ENCODE peak calls at places on chromosomes 11 and 22, in four cellular contexts. One of them, this sample, is unnamed.
A peak's percentile ranks its signal among the peaks of the same experiment; 100 is the strongest.

GRCh38 chr11:59756496-59756840 is 1.3 kb downstream of the STX3 start:
- DNase-seq in kidney: no peak
- DNase-seq in ovary: no peak
- DNase-seq in neuronal stem cell: no peak
- DNase-seq in this sample: no peak

GRCh38 chr22:28907311-28908008 is 24.1 kb downstream of the ZNRF3 start:
- DNase-seq in kidney: no peak
- DNase-seq in ovary: no peak
- DNase-seq in neuronal stem cell: no peak
- DNase-seq in this sample: no peak

GRCh38 chr11:27718853-27719574 is 18.8 kb upstream of the BDNF start:
- DNase-seq in kidney: peak; percentile 63
- DNase-seq in ovary: no peak
- DNase-seq in neuronal stem cell: peak; percentile 70
- DNase-seq in this sample: no peak

GRCh38 chr22:31329029-31329428 is 17.1 kb downstream of the PATZ1 start:
- DNase-seq in kidney: no peak
- DNase-seq in ovary: no peak
- DNase-seq in neuronal stem cell: no peak
- DNase-seq in this sample: no peak

GRCh38 chr11:63444181-63444580 is 46.8 kb downstream of the PLAAT5 start:
- DNase-seq in kidney: no peak
- DNase-seq in ovary: no peak
- DNase-seq in neuronal stem cell: no peak
- DNase-seq in this sample: no peak

GRCh38 chr11:27720277-27720830 is 20.1 kb upstream of the BDNF start:
- DNase-seq in kidney: no peak
- DNase-seq in ovary: no peak
- DNase-seq in neuronal stem cell: peak; percentile 88
- DNase-seq in this sample: no peak

GRCh38 chr11:114077482-114078305 is 18.2 kb downstream of the ZBTB16 start:
- DNase-seq in kidney: no peak
- DNase-seq in ovary: no peak
- DNase-seq in neuronal stem cell: no peak
- DNase-seq in this sample: peak; percentile 64

GRCh38 chr11:43517518-43517917 is 158.8 kb downstream of the TTC17 start:
- DNase-seq in kidney: no peak
- DNase-seq in ovary: no peak
- DNase-seq in neuronal stem cell: no peak
- DNase-seq in this sample: no peak

GRCh38 chr22:41181349-41182241 is 23.5 kb upstream of the L3MBTL2 start:
- DNase-seq in kidney: peak; percentile 39
- DNase-seq in ovary: no peak
- DNase-seq in neuronal stem cell: no peak
- DNase-seq in this sample: no peak

GRCh38 chr22:48423481-48423901 is 1404.2 kb downstream of the BRD1 start:
- DNase-seq in kidney: no peak
- DNase-seq in ovary: no peak
- DNase-seq in neuronal stem cell: no peak
- DNase-seq in this sample: peak; percentile 23

GRCh38 chr22:17121235-17122195 is at the start of gene TMEM121B:
- DNase-seq in kidney: peak; percentile 86
- DNase-seq in ovary: peak; percentile 21
- DNase-seq in neuronal stem cell: peak; percentile 85
- DNase-seq in this sample: no peak

GRCh38 chr11:77127969-77128691 is at the start of gene MYO7A:
- DNase-seq in kidney: peak; percentile 91
- DNase-seq in ovary: peak; percentile 73
- DNase-seq in neuronal stem cell: peak; percentile 37
- DNase-seq in this sample: peak; percentile 65

GRCh38 chr11:86765146-86765663 is 35.1 kb upstream of the PRSS23 start:
- DNase-seq in kidney: no peak
- DNase-seq in ovary: no peak
- DNase-seq in neuronal stem cell: no peak
- DNase-seq in this sample: no peak

GRCh38 chr22:47918276-47918928 is 1156.0 kb downstream of the TBC1D22A start:
- DNase-seq in kidney: no peak
- DNase-seq in ovary: no peak
- DNase-seq in neuronal stem cell: no peak
- DNase-seq in this sample: no peak

GRCh38 chr11:45213717-45214116 is 67.3 kb downstream of the PRDM11 start:
- DNase-seq in kidney: no peak
- DNase-seq in ovary: no peak
- DNase-seq in neuronal stem cell: no peak
- DNase-seq in this sample: no peak

GRCh38 chr22:39234867-39235687 is 9.7 kb downstream of the PDGFB start:
- DNase-seq in kidney: peak; percentile 93
- DNase-seq in ovary: no peak
- DNase-seq in neuronal stem cell: no peak
- DNase-seq in this sample: peak; percentile 85

GRCh38 chr11:17595526-17596309 is 48.7 kb downstream of the OTOG start:
- DNase-seq in kidney: peak; percentile 17
- DNase-seq in ovary: no peak
- DNase-seq in neuronal stem cell: no peak
- DNase-seq in this sample: no peak

GRCh38 chr11:64268687-64269379 is 15.6 kb downstream of the BAD start:
- DNase-seq in kidney: peak; percentile 92
- DNase-seq in ovary: peak; percentile 90
- DNase-seq in neuronal stem cell: no peak
- DNase-seq in this sample: peak; percentile 58

GRCh38 chr11:21464601-21465193 is 728.2 kb upstream of the ANO5 start:
- DNase-seq in kidney: no peak
- DNase-seq in ovary: no peak
- DNase-seq in neuronal stem cell: no peak
- DNase-seq in this sample: no peak

GRCh38 chr11:64284962-64285884 is at the start of gene GPR137:
- DNase-seq in kidney: peak; percentile 95
- DNase-seq in ovary: peak; percentile 86
- DNase-seq in neuronal stem cell: peak; percentile 82
- DNase-seq in this sample: peak; percentile 94

GRCh38 chr22:47304191-47304831 is 541.9 kb downstream of the TBC1D22A start:
- DNase-seq in kidney: peak; percentile 65
- DNase-seq in ovary: no peak
- DNase-seq in neuronal stem cell: no peak
- DNase-seq in this sample: no peak

GRCh38 chr11:68546555-68546954 is 86.0 kb downstream of the PPP6R3 start:
- DNase-seq in kidney: no peak
- DNase-seq in ovary: no peak
- DNase-seq in neuronal stem cell: no peak
- DNase-seq in this sample: no peak

GRCh38 chr22:35777335-35777975 is 59.8 kb downstream of the APOL5 start:
- DNase-seq in kidney: no peak
- DNase-seq in ovary: no peak
- DNase-seq in neuronal stem cell: no peak
- DNase-seq in this sample: no peak

GRCh38 chr11:61955416-61956135 is 5.4 kb downstream of the BEST1 start:
- DNase-seq in kidney: peak; percentile 85
- DNase-seq in ovary: peak; percentile 62
- DNase-seq in neuronal stem cell: peak; percentile 31
- DNase-seq in this sample: peak; percentile 62

GRCh38 chr22:37894939-37895670 is 11.0 kb upstream of the MICALL1 start:
- DNase-seq in kidney: no peak
- DNase-seq in ovary: no peak
- DNase-seq in neuronal stem cell: peak; percentile 57
- DNase-seq in this sample: no peak

GRCh38 chr11:47215366-47215925 is 672 bp downstream of the DDB2 start:
- DNase-seq in kidney: no peak
- DNase-seq in ovary: no peak
- DNase-seq in neuronal stem cell: no peak
- DNase-seq in this sample: no peak

GRCh38 chr22:30922151-30922611 is 46.4 kb downstream of the MORC2 start:
- DNase-seq in kidney: peak; percentile 93
- DNase-seq in ovary: peak; percentile 68
- DNase-seq in neuronal stem cell: no peak
- DNase-seq in this sample: peak; percentile 83

GRCh38 chr22:38177926-38178604 is 3.6 kb downstream of the PLA2G6 start:
- DNase-seq in kidney: peak; percentile 70
- DNase-seq in ovary: peak; percentile 56
- DNase-seq in neuronal stem cell: peak; percentile 32
- DNase-seq in this sample: peak; percentile 61

GRCh38 chr22:32788884-32789624 is 12.5 kb upstream of the TIMP3 start:
- DNase-seq in kidney: no peak
- DNase-seq in ovary: no peak
- DNase-seq in neuronal stem cell: no peak
- DNase-seq in this sample: no peak
- H3K4me3 ChIP-seq in kidney: no peak overlapping the region
- H3K4me3 ChIP-seq in ovary: no peak overlapping the region
- H3K4me3 ChIP-seq in neuronal stem cell: no peak overlapping the region
- H3K4me3 ChIP-seq in this sample: no peak overlapping the region

GRCh38 chr22:46052801-46053562 is 76.0 kb upstream of the WNT7B start:
- DNase-seq in kidney: peak; percentile 85
- DNase-seq in ovary: peak; percentile 45
- DNase-seq in neuronal stem cell: no peak
- DNase-seq in this sample: peak; percentile 69
- H3K4me1 ChIP-seq in kidney: peaks cover 46% of the 10 kb centered on the region
- H3K4me1 ChIP-seq in ovary: peaks cover 26% of the 10 kb centered on the region
- H3K4me1 ChIP-seq in neuronal stem cell: no peaks in the 10 kb centered on the region
- H3K4me1 ChIP-seq in this sample: peaks cover 19% of the 10 kb centered on the region

DNA sequence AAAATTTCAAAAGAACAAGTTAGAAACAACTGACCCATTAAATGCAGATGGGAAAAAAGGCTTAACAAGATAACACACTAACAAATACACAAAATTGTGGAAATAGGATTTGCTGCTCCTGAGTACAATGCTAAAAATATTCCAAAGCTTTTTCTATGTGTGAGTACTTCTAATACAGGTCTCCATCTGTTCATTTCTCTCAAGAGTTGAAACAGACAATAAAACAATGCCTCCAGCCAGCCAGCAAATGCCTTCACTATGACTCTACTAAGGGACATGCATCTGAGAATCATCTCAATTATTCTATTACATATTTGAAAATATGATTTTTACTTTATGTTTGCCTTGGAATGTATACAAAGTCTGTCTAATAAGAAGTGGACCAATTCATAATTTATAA is 119.0 kb downstream of the CADM1 start:
- DNase-seq in kidney: no peak
- DNase-seq in ovary: no peak
- DNase-seq in neuronal stem cell: no peak
- DNase-seq in this sample: no peak
- H3K4me3 ChIP-seq in kidney: no peak overlapping the region
- H3K4me3 ChIP-seq in ovary: no peak overlapping the region
- H3K4me3 ChIP-seq in neuronal stem cell: no peak overlapping the region
- H3K4me3 ChIP-seq in this sample: no peak overlapping the region

GRCh38 chr11:123304828-123305530 is 109.9 kb upstream of the CLMP start:
- DNase-seq in kidney: no peak
- DNase-seq in ovary: no peak
- DNase-seq in neuronal stem cell: no peak
- DNase-seq in this sample: no peak
- H3K4me1 ChIP-seq in kidney: peaks cover 8% of the 10 kb centered on the region
- H3K4me1 ChIP-seq in ovary: no peaks in the 10 kb centered on the region
- H3K4me1 ChIP-seq in neuronal stem cell: peaks cover 14% of the 10 kb centered on the region
- H3K4me1 ChIP-seq in this sample: peaks cover 12% of the 10 kb centered on the region

GRCh38 chr11:128715691-128716153 is 21.9 kb downstream of the FLI1 start:
- DNase-seq in kidney: no peak
- DNase-seq in ovary: no peak
- DNase-seq in neuronal stem cell: no peak
- DNase-seq in this sample: no peak
- H3K4me3 ChIP-seq in kidney: no peak overlapping the region
- H3K4me3 ChIP-seq in ovary: no peak overlapping the region
- H3K4me3 ChIP-seq in neuronal stem cell: no peak overlapping the region
- H3K4me3 ChIP-seq in this sample: no peak overlapping the region

This sample was measured in Peyer's patch.